ENCODE peak calls at places on chromosomes 16 and 17, in five cellular contexts. One of them, this sample, is unnamed.

GRCh38 chr17:30780343-30780742 is 44.1 kb downstream of the CRLF3 start:
- DNase-seq in bronchial epithelial cell: no peak
- DNase-seq in left ventricle myocardium inferior: no peak
- DNase-seq in SK-N-SH: no peak
- DNase-seq in heart right ventricle: no peak
- DNase-seq in this sample: no peak

GRCh38 chr16:7083086-7083485 is 249.6 kb upstream of the RBFOX1 start:
- DNase-seq in bronchial epithelial cell: no peak
- DNase-seq in heart right ventricle: no peak
- DNase-seq in left ventricle myocardium inferior: no peak
- DNase-seq in SK-N-SH: peak
- DNase-seq in this sample: no peak

GRCh38 chr16:25235991-25236390 is 19.2 kb downstream of the AQP8 start:
- DNase-seq in heart right ventricle: no peak
- DNase-seq in left ventricle myocardium inferior: no peak
- DNase-seq in SK-N-SH: no peak
- DNase-seq in bronchial epithelial cell: no peak
- DNase-seq in this sample: no peak

GRCh38 chr16:85151603-85152413 is 39.5 kb upstream of the CIBAR2 start:
- DNase-seq in left ventricle myocardium inferior: peak
- DNase-seq in SK-N-SH: peak
- DNase-seq in heart right ventricle: peak
- DNase-seq in bronchial epithelial cell: peak
- DNase-seq in this sample: no peak

GRCh38 chr16:71670537-71670936 is 44.6 kb downstream of the MARVELD3 start:
- DNase-seq in SK-N-SH: no peak
- DNase-seq in left ventricle myocardium inferior: no peak
- DNase-seq in bronchial epithelial cell: no peak
- DNase-seq in heart right ventricle: no peak
- DNase-seq in this sample: no peak

GRCh38 chr17:13958773-13959172 is 110.5 kb upstream of the COX10 start:
- DNase-seq in bronchial epithelial cell: no peak
- DNase-seq in left ventricle myocardium inferior: no peak
- DNase-seq in SK-N-SH: no peak
- DNase-seq in heart right ventricle: no peak
- DNase-seq in this sample: peak

GRCh38 chr17:78324391-78325075 is 35.3 kb downstream of the SOCS3 start:
- DNase-seq in heart right ventricle: peak
- DNase-seq in bronchial epithelial cell: no peak
- DNase-seq in SK-N-SH: peak
- DNase-seq in left ventricle myocardium inferior: peak
- DNase-seq in this sample: no peak

GRCh38 chr16:495127-495748 is 32.3 kb upstream of the CAPN15 start:
- DNase-seq in heart right ventricle: no peak
- DNase-seq in bronchial epithelial cell: peak
- DNase-seq in left ventricle myocardium inferior: no peak
- DNase-seq in SK-N-SH: peak
- DNase-seq in this sample: no peak

GRCh38 chr17:30554839-30555751 is 77.9 kb downstream of the GOSR1 start:
- DNase-seq in SK-N-SH: no peak
- DNase-seq in heart right ventricle: no peak
- DNase-seq in bronchial epithelial cell: no peak
- DNase-seq in left ventricle myocardium inferior: no peak
- DNase-seq in this sample: no peak

GRCh38 chr17:83065660-83066542 is 13.5 kb upstream of the METRNL start:
- DNase-seq in left ventricle myocardium inferior: peak
- DNase-seq in bronchial epithelial cell: no peak
- DNase-seq in heart right ventricle: peak
- DNase-seq in SK-N-SH: no peak
- DNase-seq in this sample: no peak

GRCh38 chr16:2205104-2205966 is at the start of gene MLST8:
- DNase-seq in SK-N-SH: peak
- DNase-seq in heart right ventricle: peak
- DNase-seq in bronchial epithelial cell: peak
- DNase-seq in left ventricle myocardium inferior: peak
- DNase-seq in this sample: peak

GRCh38 chr16:86167061-86167460 is 268.1 kb downstream of the IRF8 start:
- DNase-seq in heart right ventricle: no peak
- DNase-seq in bronchial epithelial cell: no peak
- DNase-seq in left ventricle myocardium inferior: no peak
- DNase-seq in SK-N-SH: no peak
- DNase-seq in this sample: no peak

GRCh38 chr17:76341301-76341700 is 12.4 kb downstream of the PRPSAP1 start:
- DNase-seq in heart right ventricle: no peak
- DNase-seq in SK-N-SH: no peak
- DNase-seq in left ventricle myocardium inferior: no peak
- DNase-seq in bronchial epithelial cell: no peak
- DNase-seq in this sample: no peak

GRCh38 chr17:60524463-60525346 is 1.3 kb downstream of the APPBP2 start:
- DNase-seq in SK-N-SH: peak
- DNase-seq in bronchial epithelial cell: peak
- DNase-seq in left ventricle myocardium inferior: no peak
- DNase-seq in heart right ventricle: no peak
- DNase-seq in this sample: peak

GRCh38 chr17:64028874-64029464 is 8.5 kb upstream of the ICAM2 start:
- DNase-seq in SK-N-SH: peak
- DNase-seq in left ventricle myocardium inferior: peak
- DNase-seq in heart right ventricle: no peak
- DNase-seq in bronchial epithelial cell: peak
- DNase-seq in this sample: peak

GRCh38 chr17:51397361-51398127 is 137.2 kb downstream of the UTP18 start:
- DNase-seq in SK-N-SH: no peak
- DNase-seq in left ventricle myocardium inferior: no peak
- DNase-seq in bronchial epithelial cell: peak
- DNase-seq in heart right ventricle: no peak
- DNase-seq in this sample: no peak

GRCh38 chr16:28585674-28586073 is 11.2 kb downstream of the SULT1A2 start:
- DNase-seq in heart right ventricle: peak
- DNase-seq in left ventricle myocardium inferior: no peak
- DNase-seq in SK-N-SH: no peak
- DNase-seq in bronchial epithelial cell: no peak
- DNase-seq in this sample: no peak

GRCh38 chr17:73030501-73030911 is 62.0 kb downstream of the SLC39A11 start:
- DNase-seq in heart right ventricle: no peak
- DNase-seq in left ventricle myocardium inferior: no peak
- DNase-seq in bronchial epithelial cell: no peak
- DNase-seq in SK-N-SH: no peak
- DNase-seq in this sample: no peak

GRCh38 chr17:12282056-12282455 is 261.4 kb downstream of the MAP2K4 start:
- DNase-seq in left ventricle myocardium inferior: no peak
- DNase-seq in SK-N-SH: no peak
- DNase-seq in heart right ventricle: no peak
- DNase-seq in bronchial epithelial cell: peak
- DNase-seq in this sample: peak

GRCh38 chr16:53775821-53776431 is 72.0 kb downstream of the FTO start:
- DNase-seq in bronchial epithelial cell: peak
- DNase-seq in left ventricle myocardium inferior: peak
- DNase-seq in SK-N-SH: no peak
- DNase-seq in heart right ventricle: peak
- DNase-seq in this sample: peak

GRCh38 chr17:47275245-47275984 is 21.8 kb downstream of the ITGB3 start:
- DNase-seq in bronchial epithelial cell: peak
- DNase-seq in heart right ventricle: peak
- DNase-seq in SK-N-SH: peak
- DNase-seq in left ventricle myocardium inferior: peak
- DNase-seq in this sample: no peak

GRCh38 chr17:49365667-49366066 is 3.6 kb upstream of the ZNF652 start:
- DNase-seq in SK-N-SH: peak
- DNase-seq in left ventricle myocardium inferior: no peak
- DNase-seq in heart right ventricle: no peak
- DNase-seq in bronchial epithelial cell: no peak
- DNase-seq in this sample: no peak
- TF ChIP-seq CTCF in SK-N-SH: peak
- TF ChIP-seq CTCF in left ventricle myocardium inferior: peak
- TF ChIP-seq CTCF in heart right ventricle: no peak
- TF ChIP-seq CTCF in bronchial epithelial cell: peak
- TF ChIP-seq CTCF in this sample: peak

GRCh38 chr16:23122107-23122506 is 27.1 kb downstream of the USP31 start:
- DNase-seq in heart right ventricle: no peak
- DNase-seq in SK-N-SH: no peak
- DNase-seq in bronchial epithelial cell: no peak
- DNase-seq in left ventricle myocardium inferior: no peak
- DNase-seq in this sample: no peak

GRCh38 chr16:23119570-23119969 is 29.7 kb downstream of the USP31 start:
- DNase-seq in bronchial epithelial cell: peak
- DNase-seq in heart right ventricle: no peak
- DNase-seq in SK-N-SH: no peak
- DNase-seq in left ventricle myocardium inferior: no peak
- DNase-seq in this sample: no peak

GRCh38 chr16:23124315-23124714 is 24.9 kb downstream of the USP31 start:
- DNase-seq in SK-N-SH: no peak
- DNase-seq in heart right ventricle: no peak
- DNase-seq in left ventricle myocardium inferior: no peak
- DNase-seq in bronchial epithelial cell: peak
- DNase-seq in this sample: no peak

GRCh38 chr16:23120562-23120961 is 28.7 kb downstream of the USP31 start:
- DNase-seq in left ventricle myocardium inferior: no peak
- DNase-seq in bronchial epithelial cell: no peak
- DNase-seq in heart right ventricle: no peak
- DNase-seq in SK-N-SH: no peak
- DNase-seq in this sample: no peak

GRCh38 chr16:23121024-23121423 is 28.2 kb downstream of the USP31 start:
- DNase-seq in heart right ventricle: no peak
- DNase-seq in bronchial epithelial cell: no peak
- DNase-seq in SK-N-SH: no peak
- DNase-seq in left ventricle myocardium inferior: no peak
- DNase-seq in this sample: peak
- H3K4me3 ChIP-seq in heart right ventricle: no peak
- H3K4me3 ChIP-seq in bronchial epithelial cell: no peak
- H3K4me3 ChIP-seq in SK-N-SH: no peak
- H3K4me3 ChIP-seq in left ventricle myocardium inferior: no peak
- H3K4me3 ChIP-seq in this sample: no peak

GRCh38 chr17:38970128-38970527 is 2.9 kb upstream of the FBXO47 start:
- DNase-seq in heart right ventricle: no peak
- DNase-seq in SK-N-SH: no peak
- DNase-seq in left ventricle myocardium inferior: no peak
- DNase-seq in bronchial epithelial cell: no peak
- DNase-seq in this sample: no peak
- TF ChIP-seq CTCF in heart right ventricle: no peak
- TF ChIP-seq CTCF in SK-N-SH: no peak
- TF ChIP-seq CTCF in left ventricle myocardium inferior: no peak
- TF ChIP-seq CTCF in bronchial epithelial cell: no peak
- TF ChIP-seq CTCF in this sample: no peak

DNA sequence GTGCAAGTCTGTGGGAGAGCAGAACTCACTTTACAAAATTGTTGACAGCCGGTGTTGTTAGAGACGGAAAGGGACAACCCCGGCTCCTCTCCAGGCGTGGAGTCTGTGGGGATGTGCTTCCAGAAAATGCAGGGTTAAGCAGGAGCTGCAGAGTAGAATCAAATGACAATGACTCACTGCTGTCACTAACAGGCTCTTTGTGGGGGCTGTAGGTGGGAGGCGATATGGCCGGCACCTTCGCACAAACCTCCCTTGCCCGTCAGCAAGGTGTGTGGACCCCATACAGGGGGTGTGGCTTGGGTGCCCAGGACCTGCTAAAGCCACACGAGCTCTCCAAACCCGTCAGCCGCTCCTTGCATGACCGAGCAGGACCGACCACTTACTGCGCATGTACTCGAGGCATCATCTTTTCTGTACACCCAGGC is 5.8 kb downstream of the PDK2 start:
- DNase-seq in left ventricle myocardium inferior: no peak
- DNase-seq in heart right ventricle: no peak
- DNase-seq in bronchial epithelial cell: no peak
- DNase-seq in SK-N-SH: no peak
- DNase-seq in this sample: no peak
- H3K4me3 ChIP-seq in left ventricle myocardium inferior: peak
- H3K4me3 ChIP-seq in heart right ventricle: no peak
- H3K4me3 ChIP-seq in bronchial epithelial cell: no peak
- H3K4me3 ChIP-seq in SK-N-SH: no peak
- H3K4me3 ChIP-seq in this sample: no peak

GRCh38 chr17:49290690-49291326 is 60.2 kb upstream of the PHOSPHO1 start:
- DNase-seq in left ventricle myocardium inferior: no peak
- DNase-seq in SK-N-SH: peak
- DNase-seq in heart right ventricle: no peak
- DNase-seq in bronchial epithelial cell: peak
- DNase-seq in this sample: no peak
- TF ChIP-seq CTCF in left ventricle myocardium inferior: peak
- TF ChIP-seq CTCF in SK-N-SH: peak
- TF ChIP-seq CTCF in heart right ventricle: peak
- TF ChIP-seq CTCF in bronchial epithelial cell: peak
- TF ChIP-seq CTCF in this sample: peak

GRCh38 chr16:10921536-10922327 is 20.5 kb downstream of the DEXI start:
- DNase-seq in heart right ventricle: no peak
- DNase-seq in left ventricle myocardium inferior: peak
- DNase-seq in bronchial epithelial cell: no peak
- DNase-seq in SK-N-SH: no peak
- DNase-seq in this sample: no peak

GRCh38 chr16:10919003-10919351 is 23.3 kb downstream of the DEXI start:
- DNase-seq in heart right ventricle: no peak
- DNase-seq in left ventricle myocardium inferior: no peak
- DNase-seq in SK-N-SH: no peak
- DNase-seq in bronchial epithelial cell: no peak
- DNase-seq in this sample: no peak

GRCh38 chr16:10920726-10921427 is 21.4 kb downstream of the DEXI start:
- DNase-seq in heart right ventricle: no peak
- DNase-seq in left ventricle myocardium inferior: no peak
- DNase-seq in SK-N-SH: no peak
- DNase-seq in bronchial epithelial cell: no peak
- DNase-seq in this sample: no peak

GRCh38 chr16:10916534-10916933 is 25.7 kb downstream of the DEXI start:
- DNase-seq in SK-N-SH: no peak
- DNase-seq in bronchial epithelial cell: no peak
- DNase-seq in left ventricle myocardium inferior: no peak
- DNase-seq in heart right ventricle: no peak
- DNase-seq in this sample: no peak

GRCh38 chr16:10918294-10919002 is 23.8 kb downstream of the DEXI start:
- DNase-seq in SK-N-SH: peak
- DNase-seq in left ventricle myocardium inferior: peak
- DNase-seq in bronchial epithelial cell: peak
- DNase-seq in heart right ventricle: peak
- DNase-seq in this sample: peak
- H3K4me3 ChIP-seq in SK-N-SH: peak
- H3K4me3 ChIP-seq in left ventricle myocardium inferior: peak
- H3K4me3 ChIP-seq in bronchial epithelial cell: no peak
- H3K4me3 ChIP-seq in heart right ventricle: no peak
- H3K4me3 ChIP-seq in this sample: peak

GRCh38 chr16:9447195-9447551 is 355.7 kb downstream of the HAPSTR1 start:
- DNase-seq in bronchial epithelial cell: no peak
- DNase-seq in heart right ventricle: peak
- DNase-seq in SK-N-SH: no peak
- DNase-seq in left ventricle myocardium inferior: peak
- DNase-seq in this sample: no peak

GRCh38 chr16:9446471-9447194 is 355.2 kb downstream of the HAPSTR1 start:
- DNase-seq in left ventricle myocardium inferior: no peak
- DNase-seq in heart right ventricle: no peak
- DNase-seq in bronchial epithelial cell: no peak
- DNase-seq in SK-N-SH: no peak
- DNase-seq in this sample: no peak

GRCh38 chr16:9443864-9444263 is 352.4 kb downstream of the HAPSTR1 start:
- DNase-seq in bronchial epithelial cell: no peak
- DNase-seq in SK-N-SH: no peak
- DNase-seq in heart right ventricle: no peak
- DNase-seq in left ventricle myocardium inferior: no peak
- DNase-seq in this sample: no peak

GRCh38 chr16:9447699-9448098 is 356.3 kb downstream of the HAPSTR1 start:
- DNase-seq in heart right ventricle: no peak
- DNase-seq in SK-N-SH: no peak
- DNase-seq in bronchial epithelial cell: no peak
- DNase-seq in left ventricle myocardium inferior: no peak
- DNase-seq in this sample: no peak

GRCh38 chr16:9449597-9449996 is 358.2 kb downstream of the HAPSTR1 start:
- DNase-seq in heart right ventricle: no peak
- DNase-seq in left ventricle myocardium inferior: no peak
- DNase-seq in SK-N-SH: no peak
- DNase-seq in bronchial epithelial cell: no peak
- DNase-seq in this sample: no peak
- TF ChIP-seq CTCF in heart right ventricle: no peak
- TF ChIP-seq CTCF in left ventricle myocardium inferior: no peak
- TF ChIP-seq CTCF in SK-N-SH: no peak
- TF ChIP-seq CTCF in bronchial epithelial cell: no peak
- TF ChIP-seq CTCF in this sample: no peak

This sample was measured in LNCaP clone FGC.